ENCODE peak calls at places on chromosome 9, in seven cellular contexts. O is Peyer's patch, G is sigmoid colon, C is ovary, U is NB4, V is transverse colon, J is stomach. S is an unnamed sample.

GRCh38 chr9:5582835-5583195 is 46.1 kb upstream of the RIC1 start:
- DNase-seq in V (no peak), O (peak; percentile 65), C (no peak), J (no peak), G (no peak), U (no peak), S (no peak)

GRCh38 chr9:127519301-127520166 is 68.2 kb downstream of the LRSAM1 start:
- DNase-seq in U (peak; percentile 97), J (no peak), C (no peak), V (no peak), G (no peak), O (no peak), S (no peak)

GRCh38 chr9:32942755-32943460 is 58.5 kb downstream of the APTX start:
- DNase-seq in U (no peak), O (no peak), G (no peak), J (no peak), V (no peak), C (no peak), S (no peak)

GRCh38 chr9:117258201-117258866 is 156.5 kb downstream of the ASTN2 start:
- DNase-seq in O (no peak), G (no peak), J (no peak), U (no peak), V (no peak), C (no peak), S (no peak)

GRCh38 chr9:20320921-20321320 is 301.4 kb downstream of the MLLT3 start:
- DNase-seq in J (no peak), U (no peak), C (no peak), O (no peak), V (no peak), G (no peak), S (no peak)

GRCh38 chr9:33458444-33458843 is 11.1 kb upstream of the AQP3 start:
- DNase-seq in G (no peak), C (no peak), V (no peak), J (peak; percentile 44), U (peak; percentile 63), O (peak; percentile 74), S (no peak)

GRCh38 chr9:106945727-106946690 is 83.0 kb downstream of the ZNF462 start:
- DNase-seq in V (no peak), G (no peak), J (no peak), O (no peak), U (no peak), C (no peak), S (no peak)

GRCh38 chr9:13904311-13904710 is 409.6 kb downstream of the NFIB start:
- DNase-seq in C (no peak), U (no peak), G (no peak), J (no peak), O (no peak), V (no peak), S (no peak)

GRCh38 chr9:130137870-130138653 is 34.1 kb upstream of the NCS1 start:
- DNase-seq in U (peak; percentile 24), C (peak; percentile 57), O (no peak), J (no peak), G (peak; percentile 87), V (no peak), S (no peak)

GRCh38 chr9:10438955-10439354 is 173.8 kb downstream of the PTPRD start:
- DNase-seq in V (no peak), J (no peak), U (no peak), C (no peak), G (no peak), O (no peak), S (no peak)

GRCh38 chr9:121824651-121825480 is 173.4 kb downstream of the DAB2IP start:
- DNase-seq in U (peak; percentile 22), J (no peak), V (no peak), G (no peak), C (no peak), O (peak; percentile 27), S (no peak)

GRCh38 chr9:81815781-81816180 is 112.4 kb upstream of the SPATA31D4 start:
- DNase-seq in V (no peak), C (no peak), G (no peak), J (no peak), U (no peak), O (no peak), S (no peak)

GRCh38 chr9:121820286-121821005 is 169.0 kb downstream of the DAB2IP start:
- DNase-seq in G (no peak), C (no peak), V (no peak), O (peak; percentile 11), J (no peak), U (no peak), S (no peak)

GRCh38 chr9:122318284-122318683 is 52.5 kb upstream of the PTGS1 start:
- DNase-seq in V (no peak), J (no peak), C (no peak), U (no peak), G (peak; percentile 85), O (no peak), S (no peak)

GRCh38 chr9:117487555-117488175 is 72.8 kb upstream of the ASTN2 start:
- DNase-seq in U (peak; percentile 72), V (peak; percentile 67), C (peak; percentile 66), G (peak; percentile 74), J (peak; percentile 81), O (peak; percentile 77), S (peak; percentile 70)

GRCh38 chr9:79799691-79800345 is 228.1 kb downstream of the TLE4 start:
- DNase-seq in G (no peak), O (no peak), V (no peak), U (no peak), C (no peak), J (no peak), S (no peak)

GRCh38 chr9:97710356-97711222 is 13.4 kb upstream of the XPA start:
- DNase-seq in V (peak; percentile 25), J (peak; percentile 51), G (no peak), U (peak; percentile 77), O (peak; percentile 70), C (no peak), S (peak; percentile 40)

GRCh38 chr9:112168197-112168596 is 6.9 kb downstream of the SUSD1 start:
- DNase-seq in C (no peak), O (peak; percentile 71), J (no peak), U (no peak), V (peak; percentile 47), G (no peak), S (no peak)

GRCh38 chr9:128551652-128552152 is 685 bp upstream of the SPTAN1 start:
- DNase-seq in U (no peak), O (no peak), C (no peak), V (no peak), G (no peak), J (no peak), S (no peak)

GRCh38 chr9:77908293-77908692 is 123.3 kb downstream of the GNAQ start:
- DNase-seq in J (no peak), G (no peak), U (no peak), V (no peak), O (no peak), C (no peak), S (no peak)

GRCh38 chr9:77910216-77910615 is 121.4 kb downstream of the GNAQ start:
- DNase-seq in G (no peak), U (peak; percentile 75), O (no peak), C (no peak), V (no peak), J (no peak), S (no peak)

GRCh38 chr9:77907581-77907980 is 124.0 kb downstream of the GNAQ start:
- DNase-seq in J (no peak), G (no peak), V (no peak), U (no peak), O (no peak), C (no peak), S (no peak)

GRCh38 chr9:77906991-77907390 is 124.6 kb downstream of the GNAQ start:
- DNase-seq in V (no peak), J (no peak), U (no peak), O (no peak), G (no peak), C (no peak), S (no peak)

GRCh38 chr9:77909306-77909705 is 122.3 kb downstream of the GNAQ start:
- DNase-seq in U (peak; percentile 97), C (no peak), J (no peak), V (no peak), O (no peak), G (no peak), S (no peak)
- TF ChIP-seq POLR2A in U (no peak), C (no peak), J (no peak), V (no peak), O (no peak), G (no peak), S (no peak)

DNA sequence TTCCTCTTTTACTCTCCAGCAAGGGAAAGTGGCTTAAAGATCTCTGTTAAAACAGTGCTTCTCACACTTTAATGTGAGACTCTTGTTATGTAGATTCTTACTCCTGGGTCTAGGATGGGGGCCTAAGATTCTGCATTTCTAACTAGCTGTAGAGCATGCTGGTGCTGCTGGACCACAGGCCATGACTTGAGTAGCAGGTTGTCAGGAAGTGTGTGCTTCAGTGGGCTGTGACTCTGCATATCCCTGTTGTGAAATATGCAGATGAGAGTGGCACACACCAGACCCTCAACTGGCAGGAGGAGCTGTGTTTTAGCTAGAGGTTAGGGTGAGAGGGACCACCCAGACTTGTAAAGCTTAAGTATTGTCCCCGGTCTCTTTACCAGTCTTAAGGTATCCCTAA is 191.1 kb upstream of the DMRT1 start:
- DNase-seq in U (peak; percentile 96), C (no peak), O (no peak), V (no peak), G (no peak), J (no peak), S (no peak)
- H3K4me3 ChIP-seq in U (peak overlapping the region; percentile 55), C (no peak overlapping the region), O (no peak overlapping the region), V (no peak overlapping the region), G (no peak overlapping the region), J (no peak overlapping the region), S (no peak overlapping the region)

DNA sequence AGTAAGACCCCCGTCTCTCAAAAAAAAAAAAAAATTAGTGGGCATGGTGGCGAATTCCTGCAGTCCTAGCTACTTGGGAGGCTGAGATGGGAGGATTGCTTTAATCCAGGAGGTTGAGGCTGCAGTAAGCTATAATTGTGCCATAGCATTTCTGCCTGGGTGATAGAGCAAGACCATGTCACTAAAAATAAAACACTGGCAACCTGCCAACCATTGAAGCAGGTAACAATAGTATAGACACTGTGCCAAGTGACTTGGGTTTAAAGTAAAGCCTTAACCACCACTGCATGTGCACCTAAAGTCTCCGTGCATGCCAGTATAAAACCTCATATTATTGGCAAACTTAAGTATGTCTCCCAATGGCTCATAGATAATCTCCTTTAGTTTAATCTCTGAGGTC is 3.4 kb upstream of the APBA1 start:
- DNase-seq in C (no peak), G (no peak), J (no peak), U (no peak), V (no peak), O (no peak), S (no peak)
- TF ChIP-seq POLR2A in C (no peak), G (no peak), J (no peak), U (no peak), V (no peak), O (no peak), S (no peak)

DNA sequence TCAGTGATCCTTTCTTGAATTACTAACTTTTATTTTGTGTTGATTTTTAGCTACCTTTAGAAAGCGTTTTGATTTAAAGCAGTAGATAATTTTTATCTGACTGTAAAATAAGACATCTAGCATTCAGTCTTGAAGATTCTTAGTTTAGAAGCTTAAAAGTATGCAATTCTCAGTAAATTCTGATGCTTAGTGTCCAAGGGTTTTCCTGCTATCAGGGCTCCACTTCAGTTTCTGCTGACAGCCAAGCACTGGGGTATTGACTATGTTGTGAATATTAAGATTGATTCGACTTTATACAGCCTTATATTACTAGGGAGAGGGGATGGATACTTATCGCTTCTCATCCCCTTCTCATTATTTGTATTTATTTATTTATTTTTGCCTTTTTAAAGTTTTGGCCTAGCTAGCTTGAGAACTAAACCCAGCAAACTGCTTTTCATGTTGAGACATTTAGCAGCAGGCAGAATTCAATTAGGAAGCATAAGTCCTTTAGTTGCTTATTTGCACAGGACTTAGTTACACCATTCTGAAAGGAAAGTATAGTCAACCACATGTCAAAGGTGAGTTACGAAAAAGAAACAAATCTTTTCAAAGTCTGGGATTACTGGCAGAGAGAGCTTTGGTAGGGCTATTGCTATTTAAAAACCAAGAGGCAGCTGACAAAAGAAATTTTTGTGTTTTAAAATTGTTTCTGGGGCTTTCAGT is 2.9 kb downstream of the PBX3 start:
- DNase-seq in C (no peak), U (no peak), G (no peak), J (no peak), V (no peak), O (no peak), S (no peak)
- H3K4me3 ChIP-seq in C (peak overlapping the region; percentile 23), U (no peak overlapping the region), G (peak overlapping the region; percentile 88), J (peak overlapping the region; percentile 83), V (no peak overlapping the region), O (no peak overlapping the region), S (no peak overlapping the region)

S was measured in prostate gland.